ENCODE peak calls at places on chromosomes 1 and 21, in five cellular contexts. H, W, C, Z and O are unnamed samples.

GRCh38 chr1:167714851-167715652 is 6.7 kb upstream of the MPZL1 start:
- DNase-seq in H (peak; percentile 70), W (peak; percentile 89), C (peak; percentile 88), Z (peak; percentile 97), O (no peak)

GRCh38 chr1:1573843-1574720 is 581 bp downstream of the SSU72 start:
- DNase-seq in H (peak; percentile 91), W (no peak), C (no peak), Z (no peak), O (no peak)

GRCh38 chr1:216576246-216576645 is 147.0 kb downstream of the ESRRG start:
- DNase-seq in H (peak; percentile 16), W (no peak), C (no peak), Z (no peak), O (no peak)

GRCh38 chr1:221637641-221638041 is 104.2 kb downstream of the DUSP10 start:
- DNase-seq in H (no peak), W (no peak), C (no peak), Z (no peak), O (no peak)

GRCh38 chr1:34787461-34788420 is 5.1 kb upstream of the GJA4 start:
- DNase-seq in H (no peak), W (no peak), C (no peak), Z (no peak), O (no peak)

GRCh38 chr1:66315675-66316074 is 218.3 kb upstream of the SGIP1 start:
- DNase-seq in H (no peak), W (no peak), C (no peak), Z (no peak), O (no peak)

GRCh38 chr1:70353641-70354331 is 736 bp downstream of the ANKRD13C start:
- DNase-seq in H (no peak), W (no peak), C (peak; percentile 83), Z (peak; percentile 13), O (peak; percentile 49)

GRCh38 chr1:194159941-194160340 is 973.5 kb upstream of the B3GALT2 start:
- DNase-seq in H (no peak), W (no peak), C (no peak), Z (no peak), O (no peak)

GRCh38 chr21:19440792-19441494 is 1037.4 kb upstream of the TMPRSS15 start:
- DNase-seq in H (no peak), W (no peak), C (no peak), Z (no peak), O (no peak)

GRCh38 chr1:70462611-70463010 is 51.5 kb downstream of the CTH start:
- DNase-seq in H (no peak), W (no peak), C (no peak), Z (no peak), O (no peak)

GRCh38 chr1:47436304-47436978 is 1.4 kb upstream of the FOXD2 start:
- DNase-seq in H (peak; percentile 87), W (peak; percentile 80), C (no peak), Z (peak; percentile 45), O (peak; percentile 94)

GRCh38 chr1:33342041-33342723 is 21.3 kb upstream of the A3GALT2 start:
- DNase-seq in H (no peak), W (peak; percentile 87), C (no peak), Z (peak; percentile 33), O (no peak)

GRCh38 chr1:219701453-219701852 is 88.5 kb upstream of the ZC3H11B start:
- DNase-seq in H (no peak), W (no peak), C (no peak), Z (no peak), O (no peak)

GRCh38 chr21:42286416-42286815 is 28.8 kb downstream of the TFF3 start:
- DNase-seq in H (no peak), W (no peak), C (no peak), Z (no peak), O (no peak)

GRCh38 chr21:28090546-28090945 is 902.1 kb downstream of the LTN1 start:
- DNase-seq in H (no peak), W (no peak), C (no peak), Z (no peak), O (no peak)

GRCh38 chr1:155297431-155297830 is 3.8 kb downstream of the PKLR start:
- DNase-seq in H (no peak), W (no peak), C (no peak), Z (no peak), O (no peak)

GRCh38 chr21:37452222-37452621 is 85.6 kb downstream of the DYRK1A start:
- DNase-seq in H (peak; percentile 23), W (no peak), C (no peak), Z (no peak), O (no peak)

GRCh38 chr1:17646444-17647287 is 107.2 kb downstream of the ARHGEF10L start:
- DNase-seq in H (no peak), W (no peak), C (no peak), Z (no peak), O (no peak)

GRCh38 chr1:20366766-20367602 is 76.3 kb downstream of the VWA5B1 start:
- DNase-seq in H (peak; percentile 79), W (no peak), C (no peak), Z (no peak), O (peak; percentile 72)

GRCh38 chr1:204405988-204406387 is 5.6 kb downstream of the PPP1R15B start:
- DNase-seq in H (no peak), W (no peak), C (no peak), Z (no peak), O (no peak)

GRCh38 chr1:101166583-101167120 is 70.2 kb upstream of the S1PR1 start:
- DNase-seq in H (no peak), W (no peak), C (no peak), Z (no peak), O (no peak)

GRCh38 chr21:42737969-42738590 is 84.7 kb downstream of the PDE9A start:
- DNase-seq in H (no peak), W (peak; percentile 72), C (no peak), Z (no peak), O (peak; percentile 54)

GRCh38 chr1:228306275-228307217 is 98.7 kb downstream of the OBSCN start:
- DNase-seq in H (peak; percentile 55), W (no peak), C (peak; percentile 68), Z (no peak), O (no peak)

GRCh38 chr1:230857822-230858221 is 10.5 kb downstream of the C1orf198 start:
- DNase-seq in H (no peak), W (no peak), C (no peak), Z (no peak), O (no peak)

GRCh38 chr1:30616759-30617158 is 106.6 kb downstream of the MATN1 start:
- DNase-seq in H (no peak), W (peak; percentile 10), C (no peak), Z (no peak), O (no peak)

GRCh38 chr1:2859881-2860430 is 58.5 kb upstream of the TTC34 start:
- DNase-seq in H (no peak), W (no peak), C (no peak), Z (no peak), O (peak; percentile 26)

GRCh38 chr1:147201276-147201675 is 23.9 kb downstream of the FMO5 start:
- DNase-seq in H (no peak), W (no peak), C (no peak), Z (no peak), O (no peak)

GRCh38 chr1:43207229-43207853 is 35.2 kb downstream of the CFAP57 start:
- DNase-seq in H (no peak), W (no peak), C (no peak), Z (no peak), O (no peak)

GRCh38 chr1:227770812-227771211 is 35.6 kb downstream of the SNAP47 start:
- DNase-seq in H (no peak), W (no peak), C (no peak), Z (no peak), O (no peak)

GRCh38 chr1:83931658-83932253 is 67.2 kb downstream of the TTLL7 start:
- DNase-seq in H (peak; percentile 49), W (no peak), C (no peak), Z (no peak), O (no peak)

GRCh38 chr1:19009882-19010321 is 53.4 kb upstream of the IFFO2 start:
- DNase-seq in H (no peak), W (no peak), C (peak; percentile 48), Z (no peak), O (no peak)
- TF ChIP-seq EP300 in H (no peak), W (no peak), C (no peak), Z (no peak), O (no peak)

DNA sequence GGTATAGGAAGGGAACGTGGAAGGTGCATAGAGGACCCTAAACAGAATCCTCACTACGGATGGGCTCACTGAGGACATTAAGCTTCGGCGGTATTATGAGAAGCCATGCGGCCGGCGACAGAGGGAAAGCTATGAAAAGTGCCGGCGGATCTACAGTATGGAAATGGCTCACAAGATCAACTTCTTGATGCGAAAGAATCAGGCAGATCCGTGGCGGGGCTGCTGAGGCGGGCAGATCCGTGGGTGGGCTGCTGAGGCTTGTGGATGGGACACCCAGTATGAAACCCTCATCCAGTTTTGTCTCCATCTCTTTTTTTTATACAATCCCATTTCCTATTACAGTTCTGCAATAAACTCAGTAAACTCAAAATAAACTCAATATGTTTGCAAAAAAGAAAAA is 95.8 kb downstream of the CRB1 start:
- DNase-seq in H (no peak), W (no peak), C (no peak), Z (no peak), O (no peak)
- TF ChIP-seq POLR2AphosphoS5 in H (no peak), W (no peak), C (no peak), Z (no peak), O (no peak)

GRCh38 chr1:95518310-95518709 is 284.3 kb downstream of the RWDD3 start:
- DNase-seq in H (no peak), W (no peak), C (no peak), Z (no peak), O (no peak)
- TF ChIP-seq EP300 in H (no peak), W (no peak), C (no peak), Z (no peak), O (no peak)

GRCh38 chr21:16590186-16590585 is 860.4 kb downstream of the USP25 start:
- DNase-seq in H (no peak), W (no peak), C (no peak), Z (no peak), O (no peak)
- TF ChIP-seq POLR2AphosphoS5 in H (no peak), W (no peak), C (no peak), Z (no peak), O (no peak)